ENCODE peak calls at places on chromosomes 13 and 19, in seven cellular contexts. M, D, W, E, N, U and A are unnamed samples.

GRCh38 chr19:14107581-14108461 is 9.7 kb downstream of the PRKACA start:
- DNase-seq in N (peak; percentile 41), E (no peak), W (no peak), M (peak; percentile 87), D (no peak), U (no peak), A (no peak)

GRCh38 chr19:15292847-15293582 is 39.3 kb downstream of the BRD4 start:
- DNase-seq in W (no peak), D (no peak), E (no peak), M (no peak), N (no peak), U (no peak), A (no peak)

GRCh38 chr19:31279436-31279765 is 69.8 kb downstream of the TSHZ3 start:
- DNase-seq in W (no peak), M (no peak), N (no peak), D (no peak), U (no peak), E (no peak), A (no peak)

GRCh38 chr13:50760751-50761150 is 82.7 kb downstream of the DLEU7 start:
- DNase-seq in W (no peak), U (no peak), E (no peak), D (no peak), M (no peak), N (no peak), A (no peak)

GRCh38 chr13:108795841-108796240 is 166.4 kb downstream of the MYO16 start:
- DNase-seq in W (no peak), M (no peak), D (no peak), E (no peak), U (no peak), N (no peak), A (no peak)

GRCh38 chr19:12641456-12641855 is 25.1 kb downstream of the MAN2B1 start:
- DNase-seq in W (no peak), D (no peak), U (no peak), E (no peak), M (no peak), N (no peak), A (no peak)

GRCh38 chr13:33494596-33495214 is 209.2 kb upstream of the STARD13 start:
- DNase-seq in D (no peak), U (no peak), E (no peak), W (no peak), N (no peak), M (no peak), A (no peak)

GRCh38 chr13:76019421-76020044 is 383.4 kb downstream of the LMO7 start:
- DNase-seq in D (no peak), E (no peak), W (no peak), M (no peak), U (no peak), N (peak; percentile 45), A (no peak)

GRCh38 chr19:1131718-1132552 is 28.1 kb downstream of the GPX4 start:
- DNase-seq in W (peak; percentile 98), N (peak; percentile 79), D (peak; percentile 85), M (peak; percentile 91), U (no peak), E (peak; percentile 94), A (peak; percentile 85)

GRCh38 chr13:98014766-98015165 is 61.3 kb downstream of the IPO5 start:
- DNase-seq in U (no peak), N (no peak), W (no peak), D (no peak), M (no peak), E (no peak), A (no peak)

GRCh38 chr13:107803822-107804495 is 411.4 kb downstream of the LIG4 start:
- DNase-seq in D (no peak), M (no peak), U (no peak), E (no peak), W (no peak), N (no peak), A (no peak)

GRCh38 chr19:8615813-8616596 is 5.5 kb upstream of the ADAMTS10 start:
- DNase-seq in E (no peak), N (peak; percentile 79), U (peak; percentile 69), W (no peak), M (peak; percentile 65), D (no peak), A (no peak)

GRCh38 chr19:33646306-33646705 is 24.6 kb downstream of the CHST8 start:
- DNase-seq in W (no peak), D (no peak), E (no peak), N (no peak), M (no peak), U (peak; percentile 11), A (no peak)

GRCh38 chr19:17346109-17346671 is 8.8 kb downstream of the GTPBP3 start:
- DNase-seq in D (peak; percentile 75), M (peak; percentile 74), U (peak; percentile 74), E (peak; percentile 72), N (peak; percentile 86), W (no peak), A (peak; percentile 88)

GRCh38 chr19:17347361-17347760 is 10.0 kb downstream of the GTPBP3 start:
- DNase-seq in D (no peak), N (no peak), E (no peak), W (no peak), U (no peak), M (no peak), A (no peak)

GRCh38 chr19:17347877-17348276 is 10.5 kb downstream of the GTPBP3 start:
- DNase-seq in E (no peak), N (no peak), U (no peak), M (no peak), W (no peak), D (no peak), A (no peak)

GRCh38 chr19:17351815-17352435 is 14.6 kb downstream of the GTPBP3 start:
- DNase-seq in N (no peak), D (no peak), U (no peak), E (no peak), W (no peak), M (no peak), A (no peak)

GRCh38 chr19:17348700-17349099 is 11.3 kb downstream of the GTPBP3 start:
- DNase-seq in M (peak; percentile 71), W (no peak), D (no peak), E (no peak), U (peak; percentile 56), N (no peak), A (no peak)
- TF ChIP-seq POLR2A in M (no peak), W (no peak), D (no peak), E (no peak), U (no peak), N (no peak), A (no peak)

GRCh38 chr13:46170268-46170667 is 11.7 kb downstream of the LCP1 start:
- DNase-seq in M (no peak), E (no peak), N (no peak), U (no peak), W (no peak), D (no peak), A (no peak)

GRCh38 chr13:46166221-46166584 is 15.8 kb downstream of the LCP1 start:
- DNase-seq in M (no peak), W (no peak), D (no peak), U (no peak), E (no peak), N (no peak), A (no peak)

GRCh38 chr13:46168818-46169217 is 13.2 kb downstream of the LCP1 start:
- DNase-seq in E (no peak), W (no peak), D (no peak), N (no peak), M (no peak), U (no peak), A (no peak)

GRCh38 chr13:46166947-46167610 is 14.9 kb downstream of the LCP1 start:
- DNase-seq in U (no peak), W (no peak), N (no peak), D (no peak), M (no peak), E (no peak), A (no peak)

DNA sequence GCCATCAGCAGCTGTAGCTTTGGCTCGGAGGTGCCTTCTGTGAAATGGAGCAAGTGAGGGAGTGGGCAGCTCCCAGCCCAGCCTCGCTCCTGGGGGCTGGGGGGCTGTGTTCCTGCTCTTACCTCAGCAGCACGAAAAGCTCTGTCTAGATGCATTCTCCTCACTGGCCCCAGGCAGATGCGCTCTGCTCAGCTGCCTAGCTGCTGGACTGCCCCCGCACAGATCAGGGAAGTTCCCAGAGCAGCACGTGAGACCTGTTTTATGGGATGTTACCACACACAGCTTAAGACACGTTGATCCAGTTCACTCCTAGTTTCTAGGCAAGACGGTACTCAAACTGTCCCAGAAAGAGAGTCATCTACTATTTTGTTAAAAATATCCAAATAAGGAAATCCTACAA is 13.6 kb downstream of the LCP1 start:
- DNase-seq in E (no peak), M (peak; percentile 14), N (peak; percentile 77), D (no peak), U (no peak), W (no peak), A (no peak)
- TF ChIP-seq POLR2A in E (no peak), M (no peak), N (no peak), D (no peak), U (no peak), W (no peak), A (peak; percentile 86)

GRCh38 chr19:43780706-43781525 is at the start of gene KCNN4:
- DNase-seq in M (no peak), W (no peak), E (peak; percentile 86), D (no peak), N (no peak), U (no peak), A (peak; percentile 70)
- TF ChIP-seq POLR2A in M (no peak), W (no peak), E (peak; percentile 84), D (no peak), N (no peak), U (no peak), A (peak; percentile 82)

DNA sequence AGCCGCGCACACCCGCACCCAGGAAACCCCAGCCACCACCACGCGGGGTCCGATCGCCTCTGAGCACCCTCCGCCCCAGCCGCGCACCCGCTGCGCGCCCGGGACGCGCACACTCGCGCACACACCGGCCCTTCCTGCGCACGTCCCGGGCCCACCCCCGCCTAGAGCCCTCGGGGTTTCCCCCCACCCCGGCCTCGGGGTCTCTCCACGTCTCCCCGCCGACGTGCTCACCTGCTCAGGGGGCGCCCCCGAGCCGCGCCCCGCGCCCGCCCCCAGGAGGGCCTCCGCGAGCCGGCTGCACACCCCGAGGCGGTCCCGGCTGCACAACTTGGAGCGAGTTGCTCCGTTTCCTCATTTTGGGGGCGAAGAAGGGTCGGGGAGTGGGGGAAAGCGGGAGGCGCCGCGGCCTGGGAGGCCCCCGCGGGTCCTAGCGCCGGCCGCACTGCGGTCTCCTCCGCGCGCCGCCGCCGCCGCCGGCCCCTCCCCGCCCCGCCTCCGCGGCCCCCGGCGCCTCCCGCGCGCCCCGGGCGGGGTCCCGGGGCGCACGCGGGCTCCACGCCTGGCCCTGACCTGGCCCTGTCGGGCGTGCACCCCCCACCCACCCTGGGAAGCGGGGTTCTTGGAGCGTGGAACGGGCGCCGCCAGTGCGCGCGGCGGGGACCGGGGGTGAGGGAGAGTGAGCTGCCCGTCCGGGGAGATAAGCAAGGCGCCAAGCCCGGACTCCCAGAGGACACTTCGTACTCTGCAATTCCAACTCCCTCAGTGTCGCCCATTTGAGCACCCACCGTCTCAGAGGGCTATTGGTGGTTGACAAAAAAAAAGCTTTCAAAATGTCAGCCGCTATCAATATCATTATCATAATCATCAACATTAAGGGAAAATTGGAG is at the start of gene MATK:
- DNase-seq in D (no peak), M (no peak), U (no peak), N (no peak), E (no peak), W (no peak), A (no peak)
- TF ChIP-seq POLR2A in D (no peak), M (no peak), U (no peak), N (no peak), E (no peak), W (no peak), A (no peak)

GRCh38 chr19:50794778-50795664 is 4.8 kb downstream of the ACP4 start:
- DNase-seq in M (no peak), U (no peak), N (no peak), D (no peak), E (no peak), W (no peak), A (no peak)
- TF ChIP-seq POLR2A in M (no peak), U (no peak), N (no peak), D (no peak), E (no peak), W (no peak), A (peak; percentile 40)

GRCh38 chr19:18044825-18045304 is 36.9 kb downstream of the ARRDC2 start:
- DNase-seq in U (peak; percentile 79), N (peak; percentile 74), D (peak; percentile 73), W (no peak), M (peak; percentile 71), E (peak; percentile 92), A (peak; percentile 82)
- TF ChIP-seq POLR2A in U (peak; percentile 34), N (no peak), D (no peak), W (no peak), M (no peak), E (no peak), A (no peak)